ENCODE peak calls at places on chromosomes 4 and X, in six cellular contexts. H is K562, B is A549, W is suprapubic skin, N is transverse colon, U is tibial nerve. J is an unnamed sample.

GRCh38 chr4:5045099-5045498 is 6.2 kb upstream of the STK32B start:
- DNase-seq in N (peak; percentile 18), U (no peak), B (no peak), W (no peak), H (no peak), J (no peak)

GRCh38 chrX:51891821-51892551 is 1.4 kb upstream of the MAGED1 start:
- DNase-seq in W (peak; percentile 73), U (peak; percentile 24), H (no peak), B (no peak), N (no peak), J (no peak)

GRCh38 chr4:128305942-128306341 is 18.3 kb upstream of the PGRMC2 start:
- DNase-seq in H (no peak), B (no peak), U (no peak), N (no peak), W (no peak), J (no peak)

GRCh38 chrX:97705936-97706335 is 822.2 kb downstream of the RPA4 start:
- DNase-seq in H (no peak), B (no peak), N (no peak), W (no peak), U (no peak), J (no peak)

GRCh38 chr4:48493485-48494100 is 3.5 kb downstream of the ZAR1 start:
- DNase-seq in B (no peak), N (no peak), U (no peak), H (no peak), W (no peak), J (no peak)

GRCh38 chr4:929970-930625 is 2.0 kb downstream of the GAK start:
- DNase-seq in W (no peak), N (no peak), B (no peak), U (no peak), H (no peak), J (no peak)

GRCh38 chr4:53929955-53930798 is 134.2 kb downstream of the CHIC2 start:
- DNase-seq in U (peak; percentile 65), W (peak; percentile 77), N (peak; percentile 69), H (peak; percentile 41), B (peak; percentile 65), J (peak; percentile 65)

GRCh38 chr4:41414380-41414779 is 123.6 kb upstream of the LIMCH1 start:
- DNase-seq in H (no peak), N (no peak), U (no peak), W (no peak), B (no peak), J (no peak)

GRCh38 chr4:86032476-86033022 is 327.3 kb downstream of the MAPK10 start:
- DNase-seq in B (no peak), N (no peak), H (no peak), W (no peak), U (no peak), J (no peak)

GRCh38 chrX:150405576-150405975 is 42.5 kb downstream of the MAMLD1 start:
- DNase-seq in H (peak; percentile 13), N (no peak), W (no peak), B (peak; percentile 4), U (no peak), J (no peak)

GRCh38 chr4:128811571-128812359 is 2.3 kb downstream of the JADE1 start:
- DNase-seq in U (peak; percentile 79), N (peak; percentile 90), H (peak; percentile 69), B (peak; percentile 68), W (peak; percentile 94), J (peak; percentile 80)

GRCh38 chrX:150773117-150773516 is 79.9 kb downstream of the MTMR1 start:
- DNase-seq in W (no peak), N (no peak), B (no peak), U (no peak), H (no peak), J (no peak)

GRCh38 chr4:89000844-89001360 is 56.1 kb downstream of the FAM13A start:
- DNase-seq in H (no peak), B (peak; percentile 1), N (no peak), U (no peak), W (no peak), J (no peak)

GRCh38 chr4:153661215-153661822 is 22.8 kb upstream of the TLR2 start:
- DNase-seq in W (no peak), B (no peak), H (no peak), U (no peak), N (no peak), J (no peak)

GRCh38 chrX:150730719-150731118 is 37.5 kb downstream of the MTMR1 start:
- DNase-seq in U (no peak), B (no peak), N (no peak), H (no peak), W (no peak), J (no peak)

GRCh38 chr4:55707507-55707906 is 71.4 kb upstream of the NMU start:
- DNase-seq in U (no peak), B (no peak), H (no peak), N (no peak), W (no peak), J (no peak)

GRCh38 chr4:151866266-151866918 is 105.6 kb upstream of the GATB start:
- DNase-seq in W (no peak), N (no peak), U (no peak), H (no peak), B (no peak), J (no peak)

GRCh38 chrX:19225906-19226305 is 103.6 kb upstream of the ADGRG2 start:
- DNase-seq in H (no peak), U (no peak), B (peak; percentile 13), W (no peak), N (no peak), J (no peak)

GRCh38 chrX:79364306-79364705 is 2.8 kb downstream of the ITM2A start:
- DNase-seq in N (no peak), B (no peak), W (no peak), U (no peak), H (no peak), J (no peak)

GRCh38 chrX:40094900-40095587 is 2.7 kb downstream of the BCOR start:
- DNase-seq in N (no peak), W (no peak), B (no peak), U (no peak), H (no peak), J (peak; percentile 33)

GRCh38 chrX:136067097-136067496 is 80.2 kb upstream of the FHL1 start:
- DNase-seq in N (no peak), W (no peak), H (no peak), U (no peak), B (no peak), J (no peak)

GRCh38 chrX:136064661-136065043 is 79.4 kb downstream of the SLC9A6 start:
- DNase-seq in U (no peak), N (no peak), B (no peak), H (no peak), W (no peak), J (no peak)

GRCh38 chrX:136067946-136068345 is 79.4 kb upstream of the FHL1 start:
- DNase-seq in B (no peak), U (no peak), W (no peak), N (no peak), H (no peak), J (no peak)

GRCh38 chrX:136063340-136064079 is 78.3 kb downstream of the SLC9A6 start:
- DNase-seq in B (no peak), U (peak; percentile 15), W (no peak), N (no peak), H (no peak), J (no peak)

DNA sequence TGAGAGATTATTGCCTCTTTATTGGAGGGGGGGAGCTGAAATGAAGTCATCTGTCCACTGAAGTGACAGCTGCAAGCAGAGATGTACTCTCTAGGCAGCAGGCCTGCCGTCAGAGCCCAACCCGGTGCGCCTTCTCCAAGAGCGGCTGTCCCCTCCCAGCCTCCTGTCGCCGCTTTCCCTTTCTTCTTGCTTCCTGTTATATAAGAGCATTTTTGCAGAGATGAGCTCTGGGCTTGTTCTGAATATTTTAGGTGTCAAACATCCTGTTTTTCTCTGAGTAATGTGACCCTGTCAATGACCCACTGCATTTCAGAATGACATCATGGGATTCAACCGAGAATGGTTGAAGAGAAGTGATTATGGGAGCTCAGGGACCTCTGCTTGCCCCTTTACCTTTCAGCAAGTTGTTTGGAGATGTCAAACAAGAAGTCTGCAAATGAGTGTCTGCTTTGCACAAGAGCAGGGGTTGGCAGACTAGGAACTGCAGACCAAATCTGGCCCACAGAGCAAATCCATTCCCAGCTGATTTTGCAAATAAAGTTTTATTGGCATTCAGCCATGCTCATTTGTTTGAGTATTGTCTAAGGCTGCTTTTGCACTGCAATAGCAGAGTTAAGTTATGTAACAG is 79.9 kb downstream of the SLC9A6 start:
- DNase-seq in U (peak; percentile 16), W (no peak), H (no peak), N (no peak), B (no peak), J (no peak)
- H3K27ac ChIP-seq in U (peak overlapping the region; percentile 71), W (no peak overlapping the region), H (no peak overlapping the region), N (peak overlapping the region; percentile 77), B (no peak overlapping the region), J (no peak overlapping the region)

DNA sequence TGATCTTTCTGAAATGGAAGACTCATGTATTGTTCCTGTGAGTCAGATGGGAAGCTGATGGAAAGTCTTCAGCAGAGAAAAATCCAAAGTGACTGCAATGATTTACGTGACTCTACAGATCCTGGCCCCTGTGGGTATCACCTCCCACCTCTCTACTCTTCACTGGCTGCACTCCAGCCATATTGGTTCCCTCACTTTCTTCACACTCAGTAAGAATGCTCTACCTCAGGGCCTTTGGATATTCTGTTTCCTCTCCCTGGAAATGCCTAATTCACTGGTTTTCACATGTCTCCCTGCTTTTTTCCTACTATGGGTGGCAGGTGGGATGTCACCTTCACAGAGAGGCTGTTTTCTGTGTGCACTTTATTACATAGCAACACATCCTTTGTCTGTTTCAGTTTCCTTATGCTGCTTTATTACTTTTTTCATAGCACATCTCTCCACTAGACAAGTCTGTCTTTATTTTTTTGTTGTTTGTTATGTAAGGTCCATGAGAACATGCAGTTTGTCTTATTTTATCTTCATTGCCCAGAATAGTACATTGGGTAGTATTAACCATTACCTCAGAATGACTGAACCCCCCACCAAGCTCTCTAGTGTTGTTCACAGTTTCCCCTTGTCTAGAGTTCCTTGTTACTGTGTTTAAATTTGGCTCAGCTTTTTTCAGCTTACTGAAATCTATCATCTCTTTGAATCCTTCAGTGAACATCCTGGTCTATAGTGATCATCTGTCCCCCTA is 57.6 kb upstream of the CLNK start:
- DNase-seq in N (no peak), B (no peak), H (no peak), U (no peak), W (no peak), J (no peak)
- TF ChIP-seq EP300 in N (no peak), B (no peak), H (no peak), U (no peak), W (no peak), J (no peak)

DNA sequence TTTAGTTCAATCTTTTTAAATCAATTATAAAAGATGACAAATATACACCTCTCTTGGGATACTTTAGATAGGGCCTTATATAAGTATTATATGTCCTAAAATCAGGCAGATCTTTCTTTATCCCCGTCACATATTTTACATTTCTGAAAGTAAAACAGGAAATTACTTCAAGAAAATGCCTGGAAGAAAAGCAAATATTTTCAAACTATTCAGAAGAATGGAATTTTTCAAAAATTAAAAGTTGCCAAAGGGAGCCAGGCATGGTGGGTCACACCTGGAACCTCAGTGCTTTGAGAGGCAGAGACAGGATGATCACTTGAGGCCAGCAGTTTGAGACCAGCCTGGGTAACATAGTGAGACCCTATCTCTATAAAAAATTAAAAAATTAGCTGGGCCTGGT is 34.4 kb downstream of the MGARP start:
- DNase-seq in H (no peak), W (no peak), N (no peak), U (no peak), B (no peak), J (no peak)
- H3K4me1 ChIP-seq in H (no peaks in the 10 kb centered on the region), W (peaks cover 15% of the 10 kb centered on the region), N (no peaks in the 10 kb centered on the region), U (peaks cover 9% of the 10 kb centered on the region), B (peaks cover 41% of the 10 kb centered on the region), J (peaks cover 2% of the 10 kb centered on the region)

GRCh38 chrX:126985027-126985426 is 165.5 kb downstream of the PRR32 start:
- DNase-seq in B (no peak), H (no peak), U (no peak), N (no peak), W (no peak), J (no peak)

GRCh38 chrX:126982158-126982557 is 162.6 kb downstream of the PRR32 start:
- DNase-seq in W (no peak), U (no peak), H (no peak), N (no peak), B (no peak), J (no peak)

GRCh38 chrX:126985960-126986359 is 166.4 kb downstream of the PRR32 start:
- DNase-seq in W (peak; percentile 65), H (no peak), U (no peak), N (no peak), B (no peak), J (no peak)
- H3K27ac ChIP-seq in W (no peak overlapping the region), H (no peak overlapping the region), U (no peak overlapping the region), N (no peak overlapping the region), B (no peak overlapping the region), J (no peak overlapping the region)

J was measured in ovary.